ENCODE peak calls at places on chromosomes 6 and 20, in nine cellular contexts. K, O, D, U, F, G, N, E and V are unnamed samples.

GRCh38 chr20:56826971-56827645 is 198.0 kb downstream of the TFAP2C start:
- DNase-seq in K (peak; percentile 16), O (peak; percentile 5), D (no peak), U (no peak), F (peak; percentile 97), G (no peak), N (no peak), E (no peak), V (no peak)

GRCh38 chr6:11143394-11144371 is 32.2 kb upstream of the ERVFRD-1 start:
- DNase-seq in K (peak; percentile 93), O (peak; percentile 94), D (no peak), U (peak; percentile 64), F (peak; percentile 96), G (peak; percentile 92), N (peak; percentile 91), E (peak; percentile 83), V (peak; percentile 84)

GRCh38 chr6:2920671-2921112 is 17.6 kb upstream of the SERPINB9 start:
- DNase-seq in K (no peak), O (no peak), D (no peak), U (no peak), F (no peak), G (no peak), N (no peak), E (peak; percentile 26), V (no peak)

GRCh38 chr20:21100590-21101452 is 5.3 kb downstream of the LINC00237 start:
- DNase-seq in K (no peak), O (no peak), D (no peak), U (no peak), F (peak; percentile 86), G (peak; percentile 2), N (no peak), E (no peak), V (peak; percentile 83)

GRCh38 chr20:53332022-53332824 is 261.4 kb downstream of the ZNF217 start:
- DNase-seq in K (no peak), O (no peak), D (no peak), U (no peak), F (no peak), G (no peak), N (no peak), E (no peak), V (no peak)

GRCh38 chr6:144314003-144314485 is 28.9 kb downstream of the UTRN start:
- DNase-seq in K (no peak), O (peak; percentile 69), D (no peak), U (no peak), F (no peak), G (peak; percentile 75), N (no peak), E (no peak), V (peak; percentile 81)

GRCh38 chr6:137043710-137044365 is 927 bp downstream of the IL20RA start:
- DNase-seq in K (peak; percentile 16), O (peak; percentile 61), D (peak; percentile 16), U (no peak), F (peak; percentile 12), G (peak; percentile 28), N (no peak), E (no peak), V (no peak)

GRCh38 chr6:109260126-109260525 is 122.1 kb downstream of the CD164 start:
- DNase-seq in K (no peak), O (no peak), D (no peak), U (no peak), F (no peak), G (peak; percentile 61), N (no peak), E (no peak), V (no peak)

DNA sequence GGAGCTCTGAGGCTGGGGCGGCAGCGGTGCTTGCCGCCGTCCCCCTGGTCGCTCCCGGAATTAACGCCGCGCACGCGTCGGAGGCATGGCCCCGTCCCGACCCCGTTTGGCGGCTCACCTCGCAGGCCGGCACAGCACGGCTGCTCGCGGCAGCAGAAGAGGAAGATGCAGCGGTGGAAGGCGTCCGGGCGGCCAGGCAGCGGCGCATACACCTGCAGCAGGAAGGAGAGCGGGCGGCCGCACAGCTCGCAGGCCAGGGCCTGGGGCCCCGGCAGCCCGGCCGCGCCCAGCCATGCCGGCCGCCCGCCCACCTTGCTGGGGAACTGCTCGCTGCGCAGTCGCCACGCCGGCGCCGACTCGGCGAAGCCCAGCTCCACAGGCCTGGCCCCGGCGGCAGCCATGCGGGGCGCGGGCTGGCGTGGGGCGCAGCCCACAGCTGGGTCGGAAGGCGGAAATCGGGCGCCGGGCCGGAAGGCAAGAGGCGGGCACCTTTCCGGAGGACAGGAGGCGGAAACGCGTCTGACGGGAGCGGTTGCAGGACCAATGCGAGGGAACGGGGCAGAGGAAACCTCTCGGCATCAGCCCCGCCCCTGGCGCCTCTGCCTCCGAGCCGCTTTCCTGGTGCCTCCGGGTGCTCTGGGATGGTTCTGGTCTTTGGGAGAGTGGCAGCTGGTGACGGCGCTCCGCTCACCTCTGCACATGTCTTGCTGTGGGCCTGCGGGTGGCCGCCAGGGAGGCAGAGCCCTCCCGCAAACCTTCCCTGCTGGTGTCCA is at the start of gene PDCD2:
- DNase-seq in K (peak; percentile 88), O (peak; percentile 94), D (peak; percentile 88), U (peak; percentile 79), F (peak; percentile 98), G (peak; percentile 88), N (peak; percentile 91), E (peak; percentile 97), V (peak; percentile 99)
- TF ChIP-seq POLR2A in K (peak; percentile 76), O (peak; percentile 63), D (peak; percentile 86), U (peak; percentile 87), F (peak; percentile 88), G (peak; percentile 76), N (peak; percentile 96), E (peak; percentile 71), V (peak; percentile 33)

DNA sequence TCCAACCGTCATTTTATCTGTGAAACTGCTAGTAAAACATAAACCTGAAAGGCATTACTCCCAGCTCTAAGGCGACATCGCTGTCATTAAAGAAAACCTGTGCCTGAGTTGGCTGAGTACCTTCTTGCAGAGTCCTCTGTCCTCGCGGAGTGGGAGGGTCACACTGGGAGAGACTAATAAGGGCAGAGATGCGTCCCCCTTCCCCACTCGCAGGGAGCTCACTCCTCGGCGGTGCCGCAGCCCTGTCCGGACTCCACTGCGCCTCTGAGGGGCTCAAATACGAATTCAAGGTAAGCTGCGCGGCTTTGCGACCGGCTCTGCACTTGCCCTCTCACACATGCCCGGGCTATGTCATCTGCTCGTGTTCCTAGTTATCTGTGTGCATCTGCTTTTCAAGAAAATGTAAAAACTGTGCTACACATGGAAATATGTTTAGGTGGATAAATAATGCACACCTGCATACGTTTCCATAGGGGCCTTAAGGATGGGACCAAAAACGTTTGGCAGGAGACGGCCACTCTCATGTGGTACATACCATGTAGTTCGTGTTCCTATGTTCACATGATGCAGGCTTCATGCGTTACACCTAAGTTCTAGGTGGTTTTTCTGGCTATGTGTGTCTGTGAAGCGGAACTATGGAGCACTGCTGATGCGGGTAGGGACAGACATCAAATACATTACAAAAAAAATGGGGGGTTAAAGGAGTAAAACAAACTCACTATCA is at the start of gene COL19A1:
- DNase-seq in K (no peak), O (peak; percentile 4), D (no peak), U (no peak), F (peak; percentile 15), G (no peak), N (no peak), E (peak; percentile 81), V (peak; percentile 90)
- TF ChIP-seq POLR2A in K (no peak), O (no peak), D (peak; percentile 68), U (no peak), F (no peak), G (no peak), N (no peak), E (no peak), V (peak; percentile 17)

GRCh38 chr6:132974122-132974521 is 159.8 kb downstream of the RPS12 start:
- DNase-seq in K (no peak), O (no peak), D (no peak), U (no peak), F (no peak), G (no peak), N (no peak), E (no peak), V (no peak)

GRCh38 chr6:132973556-132973993 is 159.2 kb downstream of the RPS12 start:
- DNase-seq in K (no peak), O (no peak), D (no peak), U (no peak), F (no peak), G (no peak), N (no peak), E (no peak), V (no peak)

GRCh38 chr6:132971676-132972075 is 157.3 kb downstream of the RPS12 start:
- DNase-seq in K (no peak), O (no peak), D (no peak), U (no peak), F (no peak), G (no peak), N (no peak), E (no peak), V (no peak)

GRCh38 chr6:132972971-132973370 is 158.6 kb downstream of the RPS12 start:
- DNase-seq in K (no peak), O (no peak), D (no peak), U (no peak), F (no peak), G (no peak), N (no peak), E (no peak), V (no peak)

DNA sequence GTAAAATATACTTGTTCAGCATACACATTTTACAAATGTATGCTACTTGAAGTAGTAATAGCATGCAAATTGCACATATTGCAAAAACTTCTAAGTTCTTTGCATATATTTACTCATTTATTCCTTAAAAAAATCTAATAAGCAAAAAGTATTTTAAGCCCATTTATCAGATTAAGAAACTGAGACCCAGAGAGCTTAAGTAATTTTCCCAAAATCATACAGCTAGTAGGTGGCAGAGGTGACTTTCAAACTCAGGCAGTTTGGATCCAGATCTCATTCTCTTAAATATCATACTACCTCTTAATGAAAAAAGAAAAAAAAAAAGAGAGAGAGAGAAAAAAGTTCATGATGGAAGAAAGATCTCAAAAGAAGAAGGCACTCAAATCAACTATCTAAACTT is 157.9 kb downstream of the RPS12 start:
- DNase-seq in K (no peak), O (no peak), D (no peak), U (no peak), F (no peak), G (no peak), N (no peak), E (no peak), V (no peak)
- TF ChIP-seq POLR2A in K (no peak), O (no peak), D (no peak), U (no peak), F (no peak), G (no peak), N (no peak), E (no peak), V (no peak)

GRCh38 chr6:148827421-148827820 is 80.6 kb downstream of the UST start:
- DNase-seq in K (no peak), O (no peak), D (no peak), U (no peak), F (no peak), G (peak; percentile 20), N (no peak), E (no peak), V (no peak)

GRCh38 chr6:148824960-148825359 is 78.1 kb downstream of the UST start:
- DNase-seq in K (no peak), O (no peak), D (no peak), U (no peak), F (no peak), G (no peak), N (no peak), E (no peak), V (no peak)

GRCh38 chr6:148825492-148825891 is 78.7 kb downstream of the UST start:
- DNase-seq in K (no peak), O (no peak), D (no peak), U (no peak), F (no peak), G (no peak), N (no peak), E (no peak), V (no peak)

GRCh38 chr6:148822819-148823218 is 76.0 kb downstream of the UST start:
- DNase-seq in K (no peak), O (no peak), D (no peak), U (no peak), F (no peak), G (no peak), N (no peak), E (no peak), V (no peak)

DNA sequence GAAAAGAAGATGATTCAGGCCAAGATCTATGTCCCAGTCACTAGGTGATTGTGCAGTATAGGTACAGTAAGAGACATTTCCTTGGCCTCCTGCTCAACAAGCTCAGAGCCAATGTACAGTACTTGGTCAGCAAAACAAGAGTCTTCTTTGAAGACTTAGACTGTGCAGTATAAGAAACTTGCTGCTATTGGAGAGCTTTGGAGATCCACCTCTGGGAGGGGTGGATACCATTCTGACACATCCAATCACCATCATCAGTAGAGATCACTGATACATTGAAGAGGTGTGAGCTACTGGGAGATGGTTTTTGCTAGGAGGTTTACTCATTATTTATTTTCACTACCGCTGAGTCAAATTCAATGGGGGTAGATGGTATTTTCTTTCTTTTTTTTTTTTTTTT is 77.5 kb downstream of the UST start:
- DNase-seq in K (no peak), O (no peak), D (no peak), U (no peak), F (no peak), G (no peak), N (no peak), E (no peak), V (no peak)
- TF ChIP-seq POLR2A in K (no peak), O (no peak), D (no peak), U (no peak), F (no peak), G (no peak), N (no peak), E (no peak), V (no peak)